ENCODE peak calls at places on chromosomes 3 and 15, in seven cellular contexts. One of them, this sample, is unnamed.

GRCh38 chr3:114519415-114519814 is 225.6 kb downstream of the TIGIT start:
- DNase-seq in ovary: no peak
- DNase-seq in endothelial cell of umbilical vein: peak; percentile 49
- DNase-seq in body of pancreas: peak; percentile 21
- DNase-seq in BJ: no peak
- DNase-seq in IMR-90: peak; percentile 81
- DNase-seq in heart left ventricle: peak; percentile 16
- DNase-seq in this sample: peak; percentile 22

GRCh38 chr15:74202461-74203401 is at the start of gene STRA6:
- DNase-seq in ovary: peak; percentile 37
- DNase-seq in IMR-90: no peak
- DNase-seq in endothelial cell of umbilical vein: no peak
- DNase-seq in BJ: no peak
- DNase-seq in body of pancreas: no peak
- DNase-seq in heart left ventricle: no peak
- DNase-seq in this sample: no peak

GRCh38 chr15:72339777-72340177 is 19.8 kb upstream of the CELF6 start:
- DNase-seq in ovary: no peak
- DNase-seq in IMR-90: peak; percentile 91
- DNase-seq in heart left ventricle: no peak
- DNase-seq in BJ: peak; percentile 94
- DNase-seq in endothelial cell of umbilical vein: peak; percentile 75
- DNase-seq in body of pancreas: no peak
- DNase-seq in this sample: no peak

GRCh38 chr3:110414851-110415250 is 656.8 kb upstream of the NECTIN3 start:
- DNase-seq in IMR-90: peak; percentile 88
- DNase-seq in body of pancreas: no peak
- DNase-seq in heart left ventricle: no peak
- DNase-seq in endothelial cell of umbilical vein: peak; percentile 79
- DNase-seq in ovary: no peak
- DNase-seq in BJ: peak; percentile 35
- DNase-seq in this sample: no peak

GRCh38 chr15:66611257-66612053 is 45.7 kb upstream of the LCTL start:
- DNase-seq in BJ: no peak
- DNase-seq in endothelial cell of umbilical vein: no peak
- DNase-seq in heart left ventricle: no peak
- DNase-seq in IMR-90: no peak
- DNase-seq in ovary: no peak
- DNase-seq in body of pancreas: peak; percentile 90
- DNase-seq in this sample: no peak

GRCh38 chr3:153350420-153350819 is 188.4 kb downstream of the RAP2B start:
- DNase-seq in body of pancreas: no peak
- DNase-seq in BJ: peak; percentile 59
- DNase-seq in endothelial cell of umbilical vein: no peak
- DNase-seq in ovary: no peak
- DNase-seq in heart left ventricle: no peak
- DNase-seq in IMR-90: peak; percentile 85
- DNase-seq in this sample: no peak

GRCh38 chr15:69415381-69415780 is 1.2 kb downstream of the KIF23 start:
- DNase-seq in heart left ventricle: no peak
- DNase-seq in endothelial cell of umbilical vein: peak; percentile 8
- DNase-seq in ovary: no peak
- DNase-seq in body of pancreas: no peak
- DNase-seq in IMR-90: peak; percentile 33
- DNase-seq in BJ: no peak
- DNase-seq in this sample: no peak

GRCh38 chr15:83206971-83207621 is 527 bp downstream of the HDGFL3 start:
- DNase-seq in body of pancreas: peak; percentile 35
- DNase-seq in IMR-90: no peak
- DNase-seq in heart left ventricle: peak; percentile 40
- DNase-seq in endothelial cell of umbilical vein: peak; percentile 40
- DNase-seq in BJ: no peak
- DNase-seq in ovary: peak; percentile 42
- DNase-seq in this sample: no peak

GRCh38 chr3:193510154-193510553 is 44.5 kb downstream of the ATP13A4 start:
- DNase-seq in endothelial cell of umbilical vein: no peak
- DNase-seq in ovary: no peak
- DNase-seq in heart left ventricle: no peak
- DNase-seq in BJ: no peak
- DNase-seq in IMR-90: no peak
- DNase-seq in body of pancreas: no peak
- DNase-seq in this sample: no peak

GRCh38 chr15:67790610-67791319 is 34.5 kb upstream of the SKOR1 start:
- DNase-seq in body of pancreas: no peak
- DNase-seq in endothelial cell of umbilical vein: no peak
- DNase-seq in heart left ventricle: no peak
- DNase-seq in ovary: no peak
- DNase-seq in IMR-90: no peak
- DNase-seq in BJ: no peak
- DNase-seq in this sample: no peak

GRCh38 chr3:120153294-120153693 is 59.0 kb upstream of the GSK3B start:
- DNase-seq in endothelial cell of umbilical vein: peak; percentile 60
- DNase-seq in IMR-90: peak; percentile 86
- DNase-seq in heart left ventricle: no peak
- DNase-seq in body of pancreas: no peak
- DNase-seq in ovary: no peak
- DNase-seq in BJ: peak; percentile 86
- DNase-seq in this sample: no peak

GRCh38 chr3:111598139-111598538 is 3.0 kb upstream of the ZBED2 start:
- DNase-seq in ovary: no peak
- DNase-seq in heart left ventricle: no peak
- DNase-seq in body of pancreas: no peak
- DNase-seq in IMR-90: no peak
- DNase-seq in BJ: no peak
- DNase-seq in endothelial cell of umbilical vein: no peak
- DNase-seq in this sample: no peak

GRCh38 chr3:23991236-23992050 is 46.4 kb downstream of the NR1D2 start:
- DNase-seq in heart left ventricle: no peak
- DNase-seq in ovary: no peak
- DNase-seq in endothelial cell of umbilical vein: peak; percentile 76
- DNase-seq in IMR-90: peak; percentile 24
- DNase-seq in body of pancreas: no peak
- DNase-seq in BJ: no peak
- DNase-seq in this sample: no peak

GRCh38 chr15:36882487-36883108 is 217.8 kb downstream of the MEIS2 start:
- DNase-seq in body of pancreas: peak; percentile 30
- DNase-seq in IMR-90: no peak
- DNase-seq in endothelial cell of umbilical vein: peak; percentile 28
- DNase-seq in heart left ventricle: no peak
- DNase-seq in ovary: no peak
- DNase-seq in BJ: no peak
- DNase-seq in this sample: no peak

GRCh38 chr3:192550356-192550755 is 177.0 kb downstream of the FGF12 start:
- DNase-seq in IMR-90: no peak
- DNase-seq in endothelial cell of umbilical vein: no peak
- DNase-seq in heart left ventricle: no peak
- DNase-seq in BJ: no peak
- DNase-seq in ovary: no peak
- DNase-seq in body of pancreas: no peak
- DNase-seq in this sample: no peak

GRCh38 chr15:63893866-63894661 is 60.3 kb upstream of the HERC1 start:
- DNase-seq in BJ: no peak
- DNase-seq in IMR-90: no peak
- DNase-seq in endothelial cell of umbilical vein: no peak
- DNase-seq in ovary: no peak
- DNase-seq in heart left ventricle: no peak
- DNase-seq in body of pancreas: no peak
- DNase-seq in this sample: no peak

GRCh38 chr15:63891763-63892123 is 58.0 kb upstream of the HERC1 start:
- DNase-seq in ovary: no peak
- DNase-seq in body of pancreas: no peak
- DNase-seq in BJ: no peak
- DNase-seq in IMR-90: no peak
- DNase-seq in endothelial cell of umbilical vein: no peak
- DNase-seq in heart left ventricle: no peak
- DNase-seq in this sample: no peak

GRCh38 chr15:63894662-63894949 is 60.9 kb upstream of the HERC1 start:
- DNase-seq in ovary: no peak
- DNase-seq in BJ: no peak
- DNase-seq in endothelial cell of umbilical vein: no peak
- DNase-seq in body of pancreas: no peak
- DNase-seq in IMR-90: no peak
- DNase-seq in heart left ventricle: no peak
- DNase-seq in this sample: no peak

GRCh38 chr15:63891079-63891762 is 57.5 kb upstream of the HERC1 start:
- DNase-seq in body of pancreas: peak; percentile 77
- DNase-seq in BJ: no peak
- DNase-seq in ovary: peak; percentile 39
- DNase-seq in IMR-90: peak; percentile 67
- DNase-seq in heart left ventricle: peak; percentile 73
- DNase-seq in endothelial cell of umbilical vein: peak; percentile 90
- DNase-seq in this sample: peak; percentile 45

DNA sequence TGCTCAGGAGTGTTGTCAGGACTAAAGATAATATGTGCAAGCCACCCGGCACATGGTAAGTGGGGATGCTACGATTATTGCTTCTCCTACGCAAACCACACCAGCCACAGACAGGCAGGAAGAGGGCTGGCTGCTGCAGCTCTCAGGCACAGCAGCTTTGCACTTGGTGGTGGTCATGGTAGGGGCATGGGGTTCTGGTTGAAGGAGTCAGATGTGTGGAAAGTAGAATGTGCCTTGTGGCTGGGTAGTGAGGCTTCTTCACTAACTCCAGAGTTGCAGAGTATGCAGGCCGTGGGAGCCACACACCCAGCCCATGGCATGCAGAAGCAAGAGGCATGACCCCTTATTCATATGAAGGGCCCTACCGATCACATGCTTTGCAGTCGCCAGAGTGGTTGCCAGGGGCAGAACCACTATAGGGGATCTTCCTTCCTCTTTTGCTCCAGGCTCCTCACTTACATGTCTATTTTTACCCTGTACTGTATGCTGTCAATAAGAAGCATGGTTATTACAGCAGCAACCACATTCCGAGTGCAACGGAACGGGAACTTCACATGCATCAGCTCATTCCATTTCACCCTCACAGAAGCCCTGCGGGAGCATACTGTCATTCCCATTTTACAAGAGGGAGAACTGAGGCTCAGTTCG is 59.2 kb upstream of the HERC1 start:
- DNase-seq in heart left ventricle: no peak
- DNase-seq in endothelial cell of umbilical vein: no peak
- DNase-seq in body of pancreas: no peak
- DNase-seq in ovary: no peak
- DNase-seq in BJ: no peak
- DNase-seq in IMR-90: no peak
- DNase-seq in this sample: no peak
- H3K4me3 ChIP-seq in heart left ventricle: no peak overlapping the region
- H3K4me3 ChIP-seq in endothelial cell of umbilical vein: no peak overlapping the region
- H3K4me3 ChIP-seq in body of pancreas: no peak overlapping the region
- H3K4me3 ChIP-seq in ovary: no peak overlapping the region
- H3K4me3 ChIP-seq in BJ: no peak overlapping the region
- H3K4me3 ChIP-seq in IMR-90: no peak overlapping the region
- H3K4me3 ChIP-seq in this sample: no peak overlapping the region

GRCh38 chr15:81133782-81134461 is at the start of gene CFAP161:
- DNase-seq in endothelial cell of umbilical vein: peak; percentile 77
- DNase-seq in heart left ventricle: peak; percentile 76
- DNase-seq in body of pancreas: peak; percentile 71
- DNase-seq in BJ: no peak
- DNase-seq in ovary: peak; percentile 81
- DNase-seq in IMR-90: peak; percentile 69
- DNase-seq in this sample: no peak
- TF ChIP-seq CTCF in endothelial cell of umbilical vein: no peak
- TF ChIP-seq CTCF in heart left ventricle: no peak
- TF ChIP-seq CTCF in body of pancreas: no peak
- TF ChIP-seq CTCF in BJ: no peak
- TF ChIP-seq CTCF in ovary: no peak
- TF ChIP-seq CTCF in IMR-90: no peak
- TF ChIP-seq CTCF in this sample: no peak

DNA sequence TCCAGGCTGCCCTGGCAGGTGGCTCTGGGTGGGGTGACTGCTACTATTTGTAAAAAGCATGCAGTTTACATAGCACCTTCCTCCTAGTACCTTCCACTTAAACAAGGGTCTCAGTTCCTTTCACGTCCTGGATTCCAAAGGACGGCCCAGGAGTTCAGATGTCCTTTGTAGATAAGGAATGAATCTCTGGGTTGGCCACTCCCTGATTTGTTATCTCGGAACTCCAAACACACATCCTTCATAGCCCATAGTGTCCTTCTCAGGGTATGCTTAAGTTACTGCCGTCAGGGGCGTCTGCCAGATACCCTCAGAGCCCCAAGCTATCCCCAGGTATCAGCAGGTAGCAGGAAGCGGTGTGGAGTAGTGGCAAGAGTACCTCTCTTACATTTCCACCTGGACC is 101.1 kb upstream of the PLXNA1 start:
- DNase-seq in endothelial cell of umbilical vein: no peak
- DNase-seq in ovary: no peak
- DNase-seq in heart left ventricle: no peak
- DNase-seq in BJ: no peak
- DNase-seq in body of pancreas: no peak
- DNase-seq in IMR-90: no peak
- DNase-seq in this sample: no peak
- H3K4me3 ChIP-seq in endothelial cell of umbilical vein: no peak overlapping the region
- H3K4me3 ChIP-seq in ovary: no peak overlapping the region
- H3K4me3 ChIP-seq in heart left ventricle: no peak overlapping the region
- H3K4me3 ChIP-seq in BJ: no peak overlapping the region
- H3K4me3 ChIP-seq in body of pancreas: no peak overlapping the region
- H3K4me3 ChIP-seq in IMR-90: no peak overlapping the region
- H3K4me3 ChIP-seq in this sample: no peak overlapping the region

DNA sequence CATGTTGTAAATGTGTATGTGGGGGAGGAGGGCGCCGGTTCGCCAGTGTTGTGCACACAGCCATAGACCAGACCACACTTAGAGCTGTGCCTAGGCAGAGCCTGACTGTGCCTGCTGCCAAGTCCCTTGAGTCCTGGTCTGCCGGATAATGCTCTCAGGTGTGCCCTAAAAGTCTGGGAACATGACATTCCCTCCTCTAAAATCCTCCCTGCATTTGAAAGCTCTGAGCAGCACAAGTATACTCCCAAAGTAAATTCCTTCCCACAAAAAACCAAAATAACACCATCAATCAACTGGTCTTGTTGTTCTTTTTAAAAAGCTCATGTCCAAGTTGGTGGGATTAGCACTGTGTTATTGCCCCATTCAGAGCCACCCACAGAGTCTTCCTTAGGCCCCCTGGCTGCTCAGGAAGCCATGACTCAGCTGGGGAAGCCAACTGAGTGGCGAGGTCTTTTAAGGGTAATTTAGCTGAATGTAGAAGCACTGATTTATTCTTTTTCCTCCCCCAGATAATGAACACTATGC is 147.8 kb upstream of the MCTP2 start:
- DNase-seq in heart left ventricle: no peak
- DNase-seq in ovary: no peak
- DNase-seq in endothelial cell of umbilical vein: peak; percentile 30
- DNase-seq in BJ: peak; percentile 5
- DNase-seq in body of pancreas: no peak
- DNase-seq in IMR-90: peak; percentile 38
- DNase-seq in this sample: no peak
- TF ChIP-seq CTCF in heart left ventricle: no peak
- TF ChIP-seq CTCF in ovary: no peak
- TF ChIP-seq CTCF in endothelial cell of umbilical vein: no peak
- TF ChIP-seq CTCF in BJ: peak; percentile 4
- TF ChIP-seq CTCF in body of pancreas: no peak
- TF ChIP-seq CTCF in IMR-90: no peak
- TF ChIP-seq CTCF in this sample: no peak